ENCODE peak calls at places on chromosomes 3 and 15, in seven cellular contexts. D is cardiac fibroblast, Q is epithelial cell of esophagus, M is AG09319, C is G401, O is ELR, K is lower leg skin. L is an unnamed sample.

GRCh38 chr3:151117044-151117443 is 31.6 kb downstream of the MED12L start:
- DNase-seq in C (no peak), Q (no peak), O (no peak), D (no peak), M (no peak), K (no peak), L (no peak)

GRCh38 chr3:52495777-52496602 is 852 bp downstream of the STAB1 start:
- DNase-seq in K (no peak), C (no peak), Q (peak), O (peak), D (peak), M (no peak), L (peak)

GRCh38 chr15:37967788-37968187 is 33.3 kb downstream of the TMCO5A start:
- DNase-seq in D (no peak), Q (no peak), C (no peak), M (no peak), K (no peak), O (no peak), L (no peak)

GRCh38 chr3:8182904-8183303 is 318.7 kb upstream of the LMCD1 start:
- DNase-seq in Q (peak), O (no peak), M (no peak), D (no peak), K (no peak), C (no peak), L (no peak)

GRCh38 chr3:32839714-32840085 is 21.9 kb downstream of the TRIM71 start:
- DNase-seq in M (no peak), D (no peak), O (no peak), C (no peak), Q (no peak), K (peak), L (no peak)

GRCh38 chr3:197024881-197025735 is 4.5 kb downstream of the MELTF start:
- DNase-seq in K (peak), C (no peak), M (no peak), D (no peak), O (no peak), Q (no peak), L (no peak)

GRCh38 chr3:57059416-57059815 is 1.0 kb upstream of the SPATA12 start:
- DNase-seq in Q (peak), M (no peak), O (peak), C (no peak), K (no peak), D (no peak), L (no peak)

GRCh38 chr15:40776537-40777141 is 6.9 kb downstream of the C15orf62 start:
- DNase-seq in O (peak), K (no peak), M (no peak), C (no peak), Q (peak), D (peak), L (peak)

GRCh38 chr3:43023066-43023465 is 44.0 kb downstream of the GASK1A start:
- DNase-seq in K (peak), Q (no peak), D (no peak), C (no peak), O (no peak), M (no peak), L (no peak)

GRCh38 chr3:30481241-30481640 is 125.2 kb upstream of the TGFBR2 start:
- DNase-seq in C (no peak), K (no peak), Q (no peak), D (no peak), O (no peak), M (no peak), L (no peak)

GRCh38 chr3:197175503-197175902 is 122.9 kb downstream of the DLG1 start:
- DNase-seq in C (no peak), K (no peak), M (no peak), O (no peak), Q (no peak), D (no peak), L (no peak)

GRCh38 chr3:49751501-49751900 is 27.8 kb upstream of the GMPPB start:
- DNase-seq in M (no peak), Q (no peak), K (no peak), C (no peak), D (no peak), O (no peak), L (no peak)

GRCh38 chr3:132753946-132754345 is 31.7 kb upstream of the NPHP3 start:
- DNase-seq in D (no peak), K (no peak), Q (peak), C (no peak), M (no peak), O (no peak), L (no peak)

GRCh38 chr3:119637679-119638525 is 22.5 kb downstream of the POPDC2 start:
- DNase-seq in M (peak), K (no peak), C (no peak), D (peak), Q (peak), O (peak), L (peak)

GRCh38 chr15:73851679-73852078 is 21.7 kb upstream of the TBC1D21 start:
- DNase-seq in C (no peak), D (peak), M (peak), O (peak), Q (peak), K (peak), L (peak)

L was measured in iris pigment epithelial cell.